ENCODE peak calls at places on chromosomes 7 and 10, in seven cellular contexts. L is HepG2, A is endothelial cell of umbilical vein, M is transverse colon, X is H1, P is stomach, F is K562. O is an unnamed sample.

GRCh38 chr10:4144802-4145201 is 359.8 kb upstream of the KLF6 start:
- DNase-seq in L (no peak), A (no peak), M (no peak), X (no peak), P (no peak), F (no peak), O (no peak)

GRCh38 chr7:99740573-99741437 is 5.8 kb upstream of the CYP3A7 start:
- DNase-seq in L (peak), A (no peak), M (no peak), X (no peak), P (no peak), F (no peak), O (no peak)

GRCh38 chr7:38878694-38879457 is 30.1 kb downstream of the VPS41 start:
- DNase-seq in L (no peak), A (no peak), M (no peak), X (no peak), P (no peak), F (no peak), O (no peak)

GRCh38 chr7:232571-233455 is 40.4 kb downstream of the FAM20C start:
- DNase-seq in L (no peak), A (peak), M (no peak), X (no peak), P (no peak), F (no peak), O (no peak)

GRCh38 chr10:44310762-44311562 is 73.9 kb downstream of the CXCL12 start:
- DNase-seq in L (no peak), A (peak), M (peak), X (peak), P (peak), F (peak), O (peak)

GRCh38 chr7:66265566-66265965 is 60.4 kb downstream of the TPST1 start:
- DNase-seq in L (no peak), A (peak), M (no peak), X (no peak), P (no peak), F (peak), O (no peak)

GRCh38 chr7:16688249-16688648 is 42.3 kb downstream of the BZW2 start:
- DNase-seq in L (no peak), A (no peak), M (no peak), X (no peak), P (no peak), F (peak), O (no peak)

GRCh38 chr7:131244259-131244852 is 83.3 kb upstream of the MKLN1 start:
- DNase-seq in L (peak), A (peak), M (peak), X (peak), P (no peak), F (peak), O (no peak)

GRCh38 chr10:5525581-5526271 is 965 bp downstream of the CALML3 start:
- DNase-seq in L (no peak), A (no peak), M (peak), X (no peak), P (peak), F (no peak), O (no peak)

GRCh38 chr10:103849880-103850571 is 5.3 kb downstream of the SH3PXD2A start:
- DNase-seq in L (no peak), A (peak), M (no peak), X (no peak), P (no peak), F (no peak), O (no peak)

GRCh38 chr7:129825005-129825553 is 127.7 kb downstream of the UBE2H start:
- DNase-seq in L (peak), A (no peak), M (peak), X (peak), P (no peak), F (peak), O (peak)

GRCh38 chr7:69684955-69685631 is 86.8 kb downstream of the AUTS2 start:
- DNase-seq in L (no peak), A (no peak), M (no peak), X (no peak), P (no peak), F (no peak), O (no peak)

GRCh38 chr7:157278791-157279678 is 57.8 kb upstream of the DNAJB6 start:
- DNase-seq in L (no peak), A (no peak), M (peak), X (no peak), P (peak), F (peak), O (peak)

GRCh38 chr7:95263803-95264202 is 60.5 kb downstream of the PON1 start:
- DNase-seq in L (no peak), A (no peak), M (no peak), X (no peak), P (no peak), F (no peak), O (no peak)

GRCh38 chr10:22244001-22244400 is 26.2 kb upstream of the EBLN1 start:
- DNase-seq in L (no peak), A (no peak), M (no peak), X (no peak), P (no peak), F (no peak), O (no peak)

GRCh38 chr7:130961128-130961601 is 227.2 kb upstream of the KLF14 start:
- DNase-seq in L (no peak), A (no peak), M (peak), X (no peak), P (no peak), F (no peak), O (peak)

GRCh38 chr10:78337646-78338391 is 304.2 kb downstream of the RPS24 start:
- DNase-seq in L (no peak), A (no peak), M (no peak), X (no peak), P (peak), F (no peak), O (no peak)

GRCh38 chr10:129725890-129726631 is 238.0 kb downstream of the EBF3 start:
- DNase-seq in L (no peak), A (no peak), M (no peak), X (no peak), P (no peak), F (no peak), O (no peak)

GRCh38 chr7:19011212-19011611 is 106.2 kb downstream of the TWIST1 start:
- DNase-seq in L (no peak), A (no peak), M (no peak), X (no peak), P (no peak), F (no peak), O (no peak)

GRCh38 chr7:157269341-157270059 is 67.3 kb upstream of the DNAJB6 start:
- DNase-seq in L (no peak), A (no peak), M (no peak), X (no peak), P (no peak), F (no peak), O (no peak)

GRCh38 chr7:27605689-27606269 is 56.9 kb downstream of the HIBADH start:
- DNase-seq in L (peak), A (peak), M (no peak), X (no peak), P (no peak), F (no peak), O (no peak)

GRCh38 chr10:3497581-3497980 is 287.4 kb downstream of the KLF6 start:
- DNase-seq in L (no peak), A (no peak), M (no peak), X (no peak), P (no peak), F (no peak), O (no peak)

GRCh38 chr7:20141666-20142065 is 75.5 kb downstream of the MACC1 start:
- DNase-seq in L (no peak), A (no peak), M (no peak), X (no peak), P (no peak), F (no peak), O (no peak)

GRCh38 chr10:87961314-87961713 is 97.9 kb downstream of the PTEN start:
- DNase-seq in L (no peak), A (peak), M (no peak), X (no peak), P (no peak), F (no peak), O (no peak)

GRCh38 chr7:150371996-150372270 is 3.3 kb downstream of the REPIN1 start:
- DNase-seq in L (no peak), A (no peak), M (no peak), X (no peak), P (no peak), F (no peak), O (no peak)

GRCh38 chr7:158541330-158542010 is 46.2 kb downstream of the PTPRN2 start:
- DNase-seq in L (no peak), A (no peak), M (no peak), X (no peak), P (no peak), F (peak), O (no peak)

GRCh38 chr7:100801833-100802568 is 25.3 kb downstream of the EPHB4 start:
- DNase-seq in L (peak), A (peak), M (peak), X (no peak), P (peak), F (peak), O (no peak)
- TF ChIP-seq POLR2AphosphoS5 in L (peak), A (peak), M (peak), X (peak), P (peak), F (peak), O (no peak)

GRCh38 chr7:4789194-4790077 is 14.0 kb downstream of the AP5Z1 start:
- DNase-seq in L (no peak), A (no peak), M (no peak), X (no peak), P (no peak), F (no peak), O (no peak)

GRCh38 chr7:4790078-4790465 is 14.6 kb downstream of the AP5Z1 start:
- DNase-seq in L (no peak), A (no peak), M (no peak), X (no peak), P (no peak), F (no peak), O (no peak)

GRCh38 chr7:4791101-4791737 is 15.8 kb downstream of the AP5Z1 start:
- DNase-seq in L (no peak), A (no peak), M (no peak), X (no peak), P (no peak), F (no peak), O (no peak)

GRCh38 chr7:4791738-4792536 is 16.5 kb downstream of the AP5Z1 start:
- DNase-seq in L (peak), A (peak), M (peak), X (peak), P (peak), F (peak), O (no peak)

DNA sequence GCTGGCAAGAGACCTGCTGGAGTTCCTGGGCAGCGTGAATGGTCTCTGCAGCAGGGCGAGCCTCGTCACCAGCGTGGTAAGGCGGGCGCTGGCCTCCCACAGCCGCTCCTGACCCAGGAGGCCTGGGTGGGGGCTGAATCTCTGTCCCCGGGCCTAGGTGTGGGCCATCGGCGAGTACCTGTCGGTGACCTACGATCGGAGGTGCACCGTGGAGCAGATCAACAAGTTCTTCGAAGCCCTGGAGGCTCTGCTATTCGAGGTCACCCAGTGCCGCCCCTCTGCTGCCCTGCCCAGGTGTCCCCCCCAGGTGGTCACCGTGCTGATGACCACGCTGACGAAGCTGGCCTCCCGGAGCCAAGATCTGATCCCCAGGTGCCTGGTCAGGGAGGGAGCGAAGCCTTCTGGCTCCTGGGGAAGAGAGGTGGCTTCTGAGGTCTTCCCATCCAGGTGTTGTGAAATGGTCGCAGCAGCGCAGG is 15.1 kb downstream of the AP5Z1 start:
- DNase-seq in L (no peak), A (no peak), M (no peak), X (no peak), P (no peak), F (no peak), O (no peak)
- TF ChIP-seq POLR2A in L (no peak), A (no peak), M (no peak), X (no peak), P (no peak), F (no peak), O (no peak)

DNA sequence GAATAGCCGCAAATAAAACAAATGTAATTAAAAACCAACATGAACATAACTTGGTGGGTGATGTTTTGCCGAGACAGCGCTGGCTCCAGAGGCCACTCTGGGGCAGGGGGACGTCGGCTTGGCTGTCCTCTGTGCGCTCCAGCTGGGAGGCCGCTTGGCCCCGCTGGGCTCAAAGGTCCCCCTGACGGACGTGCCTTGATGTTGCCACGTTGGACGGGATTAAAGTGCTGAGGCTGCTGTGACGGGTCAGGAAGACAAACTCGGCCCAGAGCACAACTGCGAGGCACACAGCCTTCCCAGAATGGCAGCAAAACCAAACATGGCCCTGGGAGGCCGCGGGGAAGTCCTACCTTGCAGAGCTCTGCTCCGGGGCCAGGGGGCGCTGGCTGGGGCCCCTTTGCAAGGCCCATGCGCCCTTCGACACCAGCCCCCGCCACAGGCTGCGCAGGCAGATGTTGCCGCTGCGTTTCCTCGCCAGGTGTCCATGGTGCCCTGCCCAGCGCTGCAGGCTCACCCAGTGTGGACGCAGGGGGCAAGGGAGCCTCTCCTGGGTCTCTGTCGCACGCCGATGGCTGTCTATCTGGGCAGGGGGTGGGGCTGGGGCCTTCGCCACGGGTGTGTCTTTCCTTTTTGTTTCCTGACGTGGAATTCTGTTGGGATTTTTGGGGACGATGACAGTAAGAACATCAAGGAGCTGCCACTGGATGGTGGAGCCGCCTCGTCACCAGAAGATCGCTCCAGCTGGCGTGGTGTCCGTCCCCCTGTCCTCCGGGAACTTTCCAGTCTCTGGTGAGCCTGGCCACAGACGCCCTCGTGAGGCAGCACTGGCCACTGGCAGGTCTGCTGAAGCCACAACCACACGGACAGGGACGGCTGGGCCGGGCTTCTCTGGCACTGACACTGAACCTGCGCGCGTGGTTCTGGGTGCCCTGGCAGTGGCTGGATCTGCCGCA is 99.6 kb upstream of the DIP2C start:
- DNase-seq in L (peak), A (peak), M (peak), X (no peak), P (peak), F (peak), O (no peak)
- TF ChIP-seq POLR2AphosphoS5 in L (peak), A (no peak), M (no peak), X (no peak), P (no peak), F (no peak), O (no peak)

GRCh38 chr10:326894-327635 is 191.8 kb downstream of the ZMYND11 start:
- DNase-seq in L (no peak), A (no peak), M (no peak), X (no peak), P (no peak), F (no peak), O (no peak)

GRCh38 chr10:327889-328809 is 192.9 kb downstream of the ZMYND11 start:
- DNase-seq in L (no peak), A (no peak), M (no peak), X (no peak), P (no peak), F (no peak), O (no peak)

GRCh38 chr10:326350-326749 is 191.1 kb downstream of the ZMYND11 start:
- DNase-seq in L (no peak), A (no peak), M (no peak), X (no peak), P (no peak), F (no peak), O (no peak)

GRCh38 chr10:331186-331585 is 195.9 kb downstream of the ZMYND11 start:
- DNase-seq in L (no peak), A (no peak), M (no peak), X (no peak), P (no peak), F (no peak), O (no peak)

DNA sequence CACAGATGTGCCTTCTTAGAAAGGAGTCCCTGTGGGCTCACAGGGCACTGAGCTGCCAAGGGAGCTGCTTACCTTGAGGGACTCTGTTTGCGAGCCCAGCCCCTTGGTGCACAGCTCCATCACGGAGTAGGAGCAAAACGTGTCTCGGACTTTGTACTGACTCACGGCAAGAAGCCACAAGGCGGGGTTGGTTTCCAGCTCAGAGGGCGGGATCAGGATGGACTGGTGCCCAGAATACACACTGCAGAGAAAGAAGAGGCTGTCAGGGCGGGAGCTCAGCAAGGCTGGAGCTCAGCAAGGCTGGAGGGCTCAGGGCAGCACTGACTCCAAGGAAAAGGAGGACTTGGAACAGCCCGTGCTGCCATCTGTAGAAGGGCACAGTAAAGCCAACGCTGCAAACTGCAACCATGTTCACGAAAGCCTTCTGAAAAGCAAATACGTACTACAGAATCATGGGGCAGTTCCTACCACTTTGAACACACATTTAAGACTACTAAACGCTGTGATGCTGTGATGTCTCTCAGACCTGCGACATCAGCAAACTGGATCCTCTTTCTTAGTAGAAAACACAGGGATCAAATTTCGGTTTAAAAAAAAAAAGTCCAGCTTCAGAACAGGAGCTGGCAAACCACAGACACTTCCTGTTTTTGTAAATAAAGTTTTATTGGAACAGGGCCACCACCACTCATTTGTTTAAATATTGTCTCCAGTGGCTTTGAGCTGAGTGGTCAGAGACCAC is 194.3 kb downstream of the ZMYND11 start:
- DNase-seq in L (peak), A (peak), M (peak), X (no peak), P (peak), F (peak), O (no peak)
- TF ChIP-seq POLR2A in L (peak), A (no peak), M (no peak), X (no peak), P (no peak), F (no peak), O (no peak)

GRCh38 chr7:141706394-141707064 is 1.6 kb upstream of the WEE2 start:
- DNase-seq in L (no peak), A (no peak), M (no peak), X (no peak), P (no peak), F (no peak), O (no peak)
- TF ChIP-seq POLR2AphosphoS5 in L (no peak), A (no peak), M (no peak), X (no peak), P (no peak), F (no peak), O (no peak)

DNA sequence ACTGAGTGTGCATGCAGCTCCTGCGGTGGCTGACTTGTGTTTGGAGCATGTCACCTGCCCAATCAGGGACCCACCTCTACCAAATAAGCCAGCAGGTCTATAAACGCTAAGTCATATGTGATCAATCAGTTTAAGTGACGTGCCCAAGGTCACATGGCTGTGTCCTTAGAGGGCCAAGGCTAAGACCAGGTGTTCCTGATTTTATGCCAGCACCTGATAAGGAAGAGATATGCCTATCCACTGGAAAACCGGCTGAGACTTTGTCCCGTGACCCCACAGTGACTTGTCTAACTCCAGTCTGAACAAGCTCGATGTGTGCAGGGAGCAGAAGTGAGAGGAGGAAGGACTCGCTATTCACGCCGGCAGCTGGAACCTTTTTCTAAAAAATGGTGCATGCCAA is 57.1 kb downstream of the PRKAG2 start:
- DNase-seq in L (no peak), A (no peak), M (peak), X (no peak), P (peak), F (no peak), O (no peak)
- TF ChIP-seq POLR2A in L (no peak), A (no peak), M (no peak), X (no peak), P (no peak), F (no peak), O (no peak)